ENCODE peak calls at places on chromosomes 5 and 9, in ten cellular contexts. V, P, X, S, A, C, G, F, W and M are unnamed samples.

GRCh38 chr9:134628354-134628736 is 13.3 kb upstream of the COL5A1 start:
- DNase-seq in V (no peak), P (no peak), X (no peak), S (no peak), A (no peak), C (no peak), G (no peak), F (no peak), W (no peak), M (no peak)

GRCh38 chr5:1315018-1315708 is 20.3 kb upstream of the TERT start:
- DNase-seq in V (no peak), P (peak; percentile 49), X (no peak), S (peak; percentile 1), A (no peak), C (no peak), G (no peak), F (no peak), W (no peak), M (no peak)

GRCh38 chr5:170603578-170604565 is 100.1 kb downstream of the KCNIP1 start:
- DNase-seq in V (peak; percentile 4), P (peak; percentile 4), X (no peak), S (peak; percentile 62), A (peak; percentile 82), C (peak; percentile 7), G (peak; percentile 14), F (peak; percentile 66), W (peak; percentile 45), M (peak; percentile 73)

GRCh38 chr9:71822455-71822854 is 54.1 kb upstream of the CEMIP2 start:
- DNase-seq in V (no peak), P (no peak), X (no peak), S (no peak), A (no peak), C (no peak), G (no peak), F (no peak), W (no peak), M (no peak)

GRCh38 chr5:67089200-67089725 is 107.3 kb downstream of the CD180 start:
- DNase-seq in V (peak; percentile 5), P (no peak), X (no peak), S (no peak), A (no peak), C (no peak), G (no peak), F (no peak), W (no peak), M (no peak)

GRCh38 chr5:37272564-37272963 is 23.4 kb upstream of the CPLANE1 start:
- DNase-seq in V (peak; percentile 40), P (no peak), X (no peak), S (no peak), A (no peak), C (peak; percentile 57), G (no peak), F (no peak), W (no peak), M (no peak)

GRCh38 chr5:20028506-20028905 is 40.5 kb upstream of the CDH18 start:
- DNase-seq in V (no peak), P (no peak), X (no peak), S (no peak), A (no peak), C (no peak), G (no peak), F (no peak), W (no peak), M (no peak)

GRCh38 chr5:54018438-54018837 is 291.9 kb downstream of the ARL15 start:
- DNase-seq in V (no peak), P (no peak), X (no peak), S (no peak), A (no peak), C (no peak), G (no peak), F (no peak), W (no peak), M (no peak)

GRCh38 chr5:72467987-72468386 is 39.2 kb downstream of the ZNF366 start:
- DNase-seq in V (peak; percentile 35), P (no peak), X (no peak), S (no peak), A (no peak), C (peak; percentile 15), G (no peak), F (no peak), W (peak; percentile 27), M (no peak)

GRCh38 chr5:171808951-171809350 is 23.3 kb downstream of the SMIM23 start:
- DNase-seq in V (peak; percentile 72), P (no peak), X (no peak), S (no peak), A (no peak), C (no peak), G (no peak), F (no peak), W (no peak), M (no peak)

GRCh38 chr9:134735441-134736175 is 94.0 kb downstream of the COL5A1 start:
- DNase-seq in V (no peak), P (no peak), X (no peak), S (no peak), A (no peak), C (no peak), G (no peak), F (no peak), W (no peak), M (no peak)

GRCh38 chr9:14031761-14032279 is 282.1 kb downstream of the NFIB start:
- DNase-seq in V (no peak), P (no peak), X (no peak), S (no peak), A (no peak), C (no peak), G (no peak), F (no peak), W (no peak), M (no peak)

GRCh38 chr5:166365164-166365563 is 1926.3 kb upstream of the WWC1 start:
- DNase-seq in V (no peak), P (no peak), X (no peak), S (no peak), A (no peak), C (no peak), G (no peak), F (no peak), W (no peak), M (no peak)

GRCh38 chr5:66829826-66830225 is 233.6 kb downstream of the MAST4 start:
- DNase-seq in V (no peak), P (no peak), X (no peak), S (no peak), A (no peak), C (no peak), G (no peak), F (no peak), W (no peak), M (no peak)

GRCh38 chr5:137858223-137858916 is 9.3 kb upstream of the MYOT start:
- DNase-seq in V (no peak), P (no peak), X (no peak), S (no peak), A (no peak), C (no peak), G (no peak), F (peak; percentile 39), W (peak; percentile 25), M (no peak)

GRCh38 chr9:72925126-72925810 is 27.6 kb downstream of the ALDH1A1 start:
- DNase-seq in V (no peak), P (no peak), X (no peak), S (no peak), A (no peak), C (no peak), G (no peak), F (no peak), W (peak; percentile 66), M (no peak)